ENCODE peak calls at places on chromosomes 5 and 9, in ten cellular contexts. One of them, this sample, is unnamed.

GRCh38 chr9:109953300-109953699 is 173.3 kb downstream of the PALM2AKAP2 start:
- DNase-seq in bronchial epithelial cell: no peak
- DNase-seq in astrocyte of the spinal cord: no peak
- DNase-seq in IMR-90: no peak
- DNase-seq in AG04449: no peak
- DNase-seq in progenitor cell of endocrine pancreas: no peak
- DNase-seq in HFFc6: no peak
- DNase-seq in Peyer's patch: no peak
- DNase-seq in Calu3: no peak
- DNase-seq in fibroblast of lung: no peak
- DNase-seq in this sample: no peak

GRCh38 chr5:43702815-43703214 is 99.8 kb downstream of the NNT start:
- DNase-seq in Peyer's patch: no peak
- DNase-seq in HFFc6: no peak
- DNase-seq in astrocyte of the spinal cord: peak; percentile 5
- DNase-seq in progenitor cell of endocrine pancreas: no peak
- DNase-seq in fibroblast of lung: peak; percentile 45
- DNase-seq in IMR-90: peak; percentile 23
- DNase-seq in Calu3: no peak
- DNase-seq in AG04449: no peak
- DNase-seq in bronchial epithelial cell: no peak
- DNase-seq in this sample: no peak

GRCh38 chr5:6652025-6652424 is 18.8 kb downstream of the SRD5A1 start:
- DNase-seq in astrocyte of the spinal cord: no peak
- DNase-seq in Calu3: no peak
- DNase-seq in IMR-90: no peak
- DNase-seq in progenitor cell of endocrine pancreas: no peak
- DNase-seq in HFFc6: no peak
- DNase-seq in fibroblast of lung: no peak
- DNase-seq in Peyer's patch: peak; percentile 63
- DNase-seq in AG04449: no peak
- DNase-seq in bronchial epithelial cell: no peak
- DNase-seq in this sample: no peak

GRCh38 chr5:76219636-76220035 is 136.5 kb downstream of the SV2C start:
- DNase-seq in bronchial epithelial cell: no peak
- DNase-seq in Calu3: no peak
- DNase-seq in fibroblast of lung: no peak
- DNase-seq in AG04449: no peak
- DNase-seq in IMR-90: no peak
- DNase-seq in astrocyte of the spinal cord: no peak
- DNase-seq in HFFc6: no peak
- DNase-seq in progenitor cell of endocrine pancreas: no peak
- DNase-seq in Peyer's patch: no peak
- DNase-seq in this sample: no peak

GRCh38 chr5:159893020-159893695 is 23.1 kb upstream of the ADRA1B start:
- DNase-seq in AG04449: no peak
- DNase-seq in IMR-90: no peak
- DNase-seq in fibroblast of lung: no peak
- DNase-seq in astrocyte of the spinal cord: no peak
- DNase-seq in HFFc6: no peak
- DNase-seq in bronchial epithelial cell: no peak
- DNase-seq in progenitor cell of endocrine pancreas: no peak
- DNase-seq in Calu3: no peak
- DNase-seq in Peyer's patch: no peak
- DNase-seq in this sample: no peak

GRCh38 chr5:173396311-173396993 is 68.2 kb upstream of the STC2 start:
- DNase-seq in AG04449: no peak
- DNase-seq in HFFc6: no peak
- DNase-seq in Calu3: peak; percentile 13
- DNase-seq in progenitor cell of endocrine pancreas: no peak
- DNase-seq in IMR-90: no peak
- DNase-seq in astrocyte of the spinal cord: no peak
- DNase-seq in Peyer's patch: no peak
- DNase-seq in fibroblast of lung: no peak
- DNase-seq in bronchial epithelial cell: no peak
- DNase-seq in this sample: no peak

GRCh38 chr5:90898330-90899013 is 339.9 kb downstream of the ADGRV1 start:
- DNase-seq in AG04449: no peak
- DNase-seq in fibroblast of lung: peak; percentile 15
- DNase-seq in HFFc6: no peak
- DNase-seq in IMR-90: peak; percentile 8
- DNase-seq in progenitor cell of endocrine pancreas: no peak
- DNase-seq in Peyer's patch: no peak
- DNase-seq in bronchial epithelial cell: peak; percentile 95
- DNase-seq in Calu3: no peak
- DNase-seq in astrocyte of the spinal cord: peak; percentile 14
- DNase-seq in this sample: no peak

GRCh38 chr5:1948111-1948510 is 65.4 kb upstream of the IRX4 start:
- DNase-seq in AG04449: no peak
- DNase-seq in progenitor cell of endocrine pancreas: no peak
- DNase-seq in Calu3: no peak
- DNase-seq in Peyer's patch: no peak
- DNase-seq in HFFc6: no peak
- DNase-seq in bronchial epithelial cell: no peak
- DNase-seq in astrocyte of the spinal cord: no peak
- DNase-seq in fibroblast of lung: no peak
- DNase-seq in IMR-90: no peak
- DNase-seq in this sample: no peak

GRCh38 chr9:114746591-114746990 is 59.2 kb downstream of the TNFSF15 start:
- DNase-seq in AG04449: no peak
- DNase-seq in progenitor cell of endocrine pancreas: no peak
- DNase-seq in Peyer's patch: no peak
- DNase-seq in astrocyte of the spinal cord: no peak
- DNase-seq in IMR-90: no peak
- DNase-seq in bronchial epithelial cell: no peak
- DNase-seq in Calu3: no peak
- DNase-seq in HFFc6: no peak
- DNase-seq in fibroblast of lung: peak; percentile 48
- DNase-seq in this sample: no peak

GRCh38 chr9:91420471-91421021 is 3.1 kb downstream of the NFIL3 start:
- DNase-seq in HFFc6: peak; percentile 4
- DNase-seq in Peyer's patch: no peak
- DNase-seq in IMR-90: peak; percentile 43
- DNase-seq in AG04449: no peak
- DNase-seq in Calu3: no peak
- DNase-seq in fibroblast of lung: peak; percentile 59
- DNase-seq in progenitor cell of endocrine pancreas: no peak
- DNase-seq in astrocyte of the spinal cord: peak; percentile 36
- DNase-seq in bronchial epithelial cell: no peak
- DNase-seq in this sample: no peak

GRCh38 chr9:126219717-126220116 is 106.9 kb upstream of the MVB12B start:
- DNase-seq in astrocyte of the spinal cord: no peak
- DNase-seq in IMR-90: no peak
- DNase-seq in HFFc6: no peak
- DNase-seq in bronchial epithelial cell: no peak
- DNase-seq in Calu3: no peak
- DNase-seq in Peyer's patch: no peak
- DNase-seq in progenitor cell of endocrine pancreas: no peak
- DNase-seq in fibroblast of lung: no peak
- DNase-seq in AG04449: no peak
- DNase-seq in this sample: no peak

GRCh38 chr9:18710089-18710488 is 236.1 kb downstream of the ADAMTSL1 start:
- DNase-seq in progenitor cell of endocrine pancreas: no peak
- DNase-seq in astrocyte of the spinal cord: peak; percentile 53
- DNase-seq in IMR-90: peak; percentile 6
- DNase-seq in bronchial epithelial cell: no peak
- DNase-seq in Peyer's patch: no peak
- DNase-seq in Calu3: no peak
- DNase-seq in AG04449: no peak
- DNase-seq in fibroblast of lung: no peak
- DNase-seq in HFFc6: no peak
- DNase-seq in this sample: no peak

GRCh38 chr9:78363221-78363620 is 66.3 kb downstream of the PSAT1 start:
- DNase-seq in bronchial epithelial cell: no peak
- DNase-seq in astrocyte of the spinal cord: peak; percentile 10
- DNase-seq in HFFc6: peak; percentile 78
- DNase-seq in fibroblast of lung: peak; percentile 28
- DNase-seq in IMR-90: peak; percentile 46
- DNase-seq in AG04449: peak; percentile 17
- DNase-seq in Calu3: no peak
- DNase-seq in Peyer's patch: no peak
- DNase-seq in progenitor cell of endocrine pancreas: no peak
- DNase-seq in this sample: no peak

GRCh38 chr9:82447343-82447742 is 458.8 kb downstream of the SPATA31D1 start:
- DNase-seq in Calu3: no peak
- DNase-seq in AG04449: no peak
- DNase-seq in Peyer's patch: no peak
- DNase-seq in bronchial epithelial cell: no peak
- DNase-seq in HFFc6: no peak
- DNase-seq in fibroblast of lung: no peak
- DNase-seq in IMR-90: no peak
- DNase-seq in progenitor cell of endocrine pancreas: no peak
- DNase-seq in astrocyte of the spinal cord: no peak
- DNase-seq in this sample: no peak
- TF ChIP-seq CTCF in Calu3: no peak
- TF ChIP-seq CTCF in AG04449: no peak
- TF ChIP-seq CTCF in Peyer's patch: no peak
- TF ChIP-seq CTCF in bronchial epithelial cell: no peak
- TF ChIP-seq CTCF in HFFc6: no peak
- TF ChIP-seq CTCF in fibroblast of lung: no peak
- TF ChIP-seq CTCF in IMR-90: no peak
- TF ChIP-seq CTCF in progenitor cell of endocrine pancreas: no peak
- TF ChIP-seq CTCF in astrocyte of the spinal cord: no peak
- TF ChIP-seq CTCF in this sample: no peak

DNA sequence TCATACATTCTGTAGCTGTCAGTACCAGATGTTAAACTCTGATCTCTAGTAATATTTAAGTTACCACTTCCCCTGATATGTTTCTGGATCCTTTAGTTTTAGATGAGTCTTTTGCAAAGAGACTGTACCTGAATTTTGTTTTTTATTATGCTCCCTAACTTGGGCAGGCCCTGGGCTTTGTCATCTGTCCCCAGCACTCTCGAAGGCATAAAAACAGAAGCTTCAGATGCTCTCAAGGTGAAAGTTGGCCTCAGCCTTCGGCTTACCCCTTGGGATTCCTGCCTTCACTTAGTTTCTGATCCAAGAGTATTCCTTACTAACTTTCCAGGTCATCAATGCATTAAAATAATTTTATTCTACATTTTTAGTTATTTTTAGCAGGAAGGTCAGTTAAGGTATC is 14.9 kb upstream of the LNPEP start:
- DNase-seq in Peyer's patch: no peak
- DNase-seq in astrocyte of the spinal cord: no peak
- DNase-seq in IMR-90: no peak
- DNase-seq in fibroblast of lung: no peak
- DNase-seq in AG04449: no peak
- DNase-seq in Calu3: no peak
- DNase-seq in HFFc6: no peak
- DNase-seq in bronchial epithelial cell: no peak
- DNase-seq in progenitor cell of endocrine pancreas: no peak
- DNase-seq in this sample: no peak
- TF ChIP-seq CTCF in Peyer's patch: no peak
- TF ChIP-seq CTCF in astrocyte of the spinal cord: no peak
- TF ChIP-seq CTCF in IMR-90: no peak
- TF ChIP-seq CTCF in fibroblast of lung: no peak
- TF ChIP-seq CTCF in AG04449: no peak
- TF ChIP-seq CTCF in Calu3: no peak
- TF ChIP-seq CTCF in HFFc6: no peak
- TF ChIP-seq CTCF in bronchial epithelial cell: no peak
- TF ChIP-seq CTCF in progenitor cell of endocrine pancreas: no peak
- TF ChIP-seq CTCF in this sample: no peak

DNA sequence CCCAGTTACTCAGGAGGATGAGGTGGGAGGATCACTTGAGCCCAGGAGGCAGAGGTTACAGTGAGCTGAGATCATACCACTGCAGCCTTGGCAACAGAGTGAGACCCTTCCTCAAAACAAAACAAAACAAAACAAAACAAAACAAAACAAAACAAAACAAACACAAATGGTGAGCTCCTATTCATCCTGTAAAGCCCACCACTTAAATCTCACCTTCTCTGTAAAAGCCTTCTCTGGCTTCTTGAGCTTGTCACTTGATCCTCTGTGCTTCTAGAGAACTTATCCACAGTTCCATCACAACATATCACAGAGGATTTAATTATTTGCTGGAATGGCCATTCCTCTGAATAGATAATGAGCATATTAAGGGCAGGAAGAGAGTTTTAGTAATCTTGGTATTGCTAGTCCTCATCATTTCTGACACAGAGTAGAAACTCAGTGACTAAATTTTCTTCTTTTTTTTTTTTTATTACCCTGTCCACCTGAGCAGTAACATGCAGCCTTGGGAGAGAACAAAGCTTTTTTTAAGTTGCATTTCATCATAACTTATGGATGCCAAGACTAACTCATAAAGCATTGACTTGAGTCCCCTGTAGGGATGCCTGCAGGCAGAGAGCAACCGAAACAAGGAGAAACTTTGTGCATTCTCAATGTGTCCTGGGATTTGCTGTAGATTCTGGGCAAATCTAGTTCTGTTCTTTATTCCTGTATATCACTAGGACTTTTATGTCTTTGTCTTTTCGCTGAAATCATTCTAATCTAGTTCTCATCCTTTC is 13.0 kb upstream of the HSPA9 start:
- DNase-seq in IMR-90: no peak
- DNase-seq in HFFc6: no peak
- DNase-seq in astrocyte of the spinal cord: no peak
- DNase-seq in fibroblast of lung: no peak
- DNase-seq in Calu3: no peak
- DNase-seq in AG04449: no peak
- DNase-seq in bronchial epithelial cell: no peak
- DNase-seq in progenitor cell of endocrine pancreas: no peak
- DNase-seq in Peyer's patch: no peak
- DNase-seq in this sample: no peak
- TF ChIP-seq CTCF in IMR-90: no peak
- TF ChIP-seq CTCF in HFFc6: no peak
- TF ChIP-seq CTCF in astrocyte of the spinal cord: no peak
- TF ChIP-seq CTCF in fibroblast of lung: no peak
- TF ChIP-seq CTCF in Calu3: no peak
- TF ChIP-seq CTCF in AG04449: no peak
- TF ChIP-seq CTCF in bronchial epithelial cell: no peak
- TF ChIP-seq CTCF in progenitor cell of endocrine pancreas: no peak
- TF ChIP-seq CTCF in Peyer's patch: no peak
- TF ChIP-seq CTCF in this sample: no peak

DNA sequence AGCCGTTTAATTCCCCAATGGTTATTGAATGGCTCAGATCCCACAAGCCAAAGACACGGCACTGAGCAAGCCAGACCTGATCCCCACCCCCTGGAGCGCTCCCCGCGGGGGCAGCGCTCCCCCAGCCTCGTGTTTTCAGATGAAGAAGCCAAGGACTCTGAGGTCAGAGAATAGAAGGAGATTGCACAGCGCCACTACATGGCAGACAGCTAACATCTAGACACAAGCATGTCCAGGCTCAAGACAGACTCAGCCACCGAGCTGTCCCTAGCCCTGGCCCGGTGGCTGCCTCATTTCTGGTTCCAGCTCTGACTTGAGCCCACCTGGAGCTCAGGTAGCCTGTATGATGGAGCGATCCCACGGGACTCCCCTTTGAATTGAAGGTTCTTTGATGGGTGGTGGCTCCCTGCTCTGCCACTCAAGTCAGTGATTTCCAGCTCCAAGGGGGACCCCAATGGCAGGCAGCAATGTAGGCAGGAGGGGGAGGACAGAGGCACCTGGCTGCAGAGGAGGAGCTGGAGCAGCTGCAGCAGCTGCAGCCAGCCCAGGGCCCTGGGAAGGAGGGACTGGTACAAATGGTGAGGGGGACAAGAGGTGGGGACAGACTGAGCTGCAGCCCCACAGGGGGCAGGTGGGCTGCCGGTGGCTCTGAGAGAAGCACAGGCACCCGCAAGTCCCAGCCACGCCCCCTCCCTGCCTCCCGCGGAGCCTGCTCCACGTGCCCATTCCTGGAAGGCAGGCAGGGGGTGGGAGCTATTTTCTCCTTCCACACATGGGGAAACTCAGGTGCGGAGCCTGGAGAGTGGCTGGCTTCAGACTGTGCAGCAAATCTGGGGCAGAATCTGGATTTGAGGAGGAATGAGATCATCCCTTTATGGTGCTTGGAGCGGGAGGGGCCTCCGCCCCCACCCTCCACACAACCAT is 40.2 kb downstream of the NTNG2 start:
- DNase-seq in progenitor cell of endocrine pancreas: no peak
- DNase-seq in fibroblast of lung: no peak
- DNase-seq in bronchial epithelial cell: no peak
- DNase-seq in Peyer's patch: no peak
- DNase-seq in AG04449: no peak
- DNase-seq in astrocyte of the spinal cord: no peak
- DNase-seq in IMR-90: no peak
- DNase-seq in HFFc6: no peak
- DNase-seq in Calu3: no peak
- DNase-seq in this sample: no peak
- TF ChIP-seq CTCF in progenitor cell of endocrine pancreas: no peak
- TF ChIP-seq CTCF in fibroblast of lung: no peak
- TF ChIP-seq CTCF in bronchial epithelial cell: no peak
- TF ChIP-seq CTCF in Peyer's patch: no peak
- TF ChIP-seq CTCF in AG04449: no peak
- TF ChIP-seq CTCF in astrocyte of the spinal cord: no peak
- TF ChIP-seq CTCF in IMR-90: no peak
- TF ChIP-seq CTCF in HFFc6: no peak
- TF ChIP-seq CTCF in Calu3: no peak
- TF ChIP-seq CTCF in this sample: no peak